ENCODE peak calls at places on chromosomes 7 and 10, in four cellular contexts. O is WTC11, V is K562, J is HepG2. K is an unnamed sample.

GRCh38 chr10:119079572-119080520 is 771 bp downstream of the EIF3A start:
- DNase-seq in V (peak; percentile 64), O (peak; percentile 53), J (peak; percentile 46), K (peak; percentile 71)

GRCh38 chr7:157586426-157586955 is 249.7 kb downstream of the DNAJB6 start:
- DNase-seq in O (no peak), V (no peak), J (no peak), K (no peak)

GRCh38 chr10:30821994-30822692 is 192.6 kb upstream of the LYZL2 start:
- DNase-seq in O (no peak), V (no peak), J (no peak), K (no peak)

GRCh38 chr7:20681258-20681882 is 65.9 kb downstream of the ABCB5 start:
- DNase-seq in J (peak; percentile 12), V (no peak), O (no peak), K (no peak)

GRCh38 chr10:10911471-10911921 is 106.2 kb upstream of the CELF2 start:
- DNase-seq in J (no peak), V (no peak), O (peak; percentile 13), K (no peak)

GRCh38 chr7:112699725-112700513 is 90.3 kb downstream of the TMEM168 start:
- DNase-seq in J (no peak), V (no peak), O (no peak), K (no peak)

GRCh38 chr10:100826983-100827818 is 81.8 kb downstream of the PAX2 start:
- DNase-seq in V (no peak), J (no peak), O (peak; percentile 59), K (no peak)

GRCh38 chr10:72329290-72330058 is 25.2 kb downstream of the DNAJB12 start:
- DNase-seq in O (no peak), V (no peak), J (no peak), K (no peak)

GRCh38 chr7:46681865-46682503 is 760.9 kb upstream of the IGFBP3 start:
- DNase-seq in O (no peak), J (no peak), V (no peak), K (no peak)

GRCh38 chr10:69904533-69904932 is 102.8 kb downstream of the COL13A1 start:
- DNase-seq in O (no peak), V (no peak), J (no peak), K (no peak)

GRCh38 chr10:22219308-22219707 is 1.5 kb upstream of the EBLN1 start:
- DNase-seq in V (no peak), J (no peak), O (no peak), K (no peak)

GRCh38 chr10:61896854-61897661 is 4.4 kb upstream of the ARID5B start:
- DNase-seq in J (peak; percentile 74), V (peak; percentile 88), O (peak; percentile 58), K (peak; percentile 71)

GRCh38 chr10:70228503-70228902 is 4.7 kb downstream of the PPA1 start:
- DNase-seq in O (no peak), J (no peak), V (no peak), K (no peak)

GRCh38 chr10:127293640-127294039 is 97.2 kb upstream of the INSYN2A start:
- DNase-seq in V (no peak), O (no peak), J (no peak), K (no peak)

GRCh38 chr7:108211382-108212201 is 81.4 kb upstream of the LAMB4 start:
- DNase-seq in V (peak; percentile 60), J (peak; percentile 42), O (peak; percentile 44), K (no peak)

GRCh38 chr7:18653381-18654155 is 158.0 kb downstream of the HDAC9 start:
- DNase-seq in O (no peak), V (no peak), J (no peak), K (no peak)

GRCh38 chr10:117112220-117112619 is 25.9 kb downstream of the VAX1 start:
- DNase-seq in J (peak; percentile 13), V (no peak), O (no peak), K (peak; percentile 38)

GRCh38 chr10:74593470-74593869 is 232.9 kb upstream of the KAT6B start:
- DNase-seq in O (no peak), V (no peak), J (no peak), K (no peak)

GRCh38 chr10:84525120-84525806 is 196.9 kb downstream of the CCSER2 start:
- DNase-seq in O (no peak), V (peak; percentile 39), J (peak; percentile 60), K (no peak)

GRCh38 chr7:22356855-22357310 is at the start of gene RAPGEF5:
- DNase-seq in O (peak; percentile 46), J (no peak), V (no peak), K (peak; percentile 66)

GRCh38 chr10:6493521-6494451 is 86.3 kb downstream of the PRKCQ start:
- DNase-seq in O (no peak), J (no peak), V (no peak), K (no peak)

GRCh38 chr10:114432704-114433103 is 28.4 kb upstream of the AFAP1L2 start:
- DNase-seq in V (no peak), O (no peak), J (no peak), K (no peak)

GRCh38 chr10:30456262-30456661 is 22.3 kb downstream of the MAP3K8 start:
- DNase-seq in J (no peak), V (no peak), O (no peak), K (no peak)

GRCh38 chr10:131847241-131847783 is 53.5 kb upstream of the PPP2R2D start:
- DNase-seq in O (no peak), V (no peak), J (no peak), K (no peak)

GRCh38 chr10:97748116-97748515 is 11.2 kb downstream of the ZFYVE27 start:
- DNase-seq in O (no peak), J (no peak), V (no peak), K (no peak)

GRCh38 chr7:155998328-155998691 is 186.0 kb upstream of the SHH start:
- DNase-seq in J (no peak), V (no peak), O (no peak), K (no peak)

GRCh38 chr7:26356929-26357792 is 65.5 kb downstream of the SNX10 start:
- DNase-seq in O (no peak), V (no peak), J (no peak), K (no peak)

GRCh38 chr7:102185796-102186195 is 100.9 kb upstream of the SH2B2 start:
- DNase-seq in O (no peak), J (no peak), V (no peak), K (no peak)
- TF ChIP-seq ELF4 in O (no peak), J (no peak), V (no peak), K (no peak)

GRCh38 chr7:41156268-41156667 is 546.6 kb downstream of the INHBA start:
- DNase-seq in J (no peak), O (no peak), V (no peak), K (no peak)
- TF ChIP-seq ELF4 in J (no peak), O (no peak), V (no peak), K (no peak)

GRCh38 chr7:42389697-42390096 is 152.7 kb upstream of the GLI3 start:
- DNase-seq in V (no peak), O (no peak), J (no peak), K (no peak)
- TF ChIP-seq ELF4 in V (no peak), O (no peak), J (no peak), K (no peak)

GRCh38 chr10:103855852-103856496 is 598 bp upstream of the SH3PXD2A start:
- DNase-seq in J (peak; percentile 52), V (no peak), O (no peak), K (no peak)

GRCh38 chr10:103855424-103855823 is at the start of gene SH3PXD2A:
- DNase-seq in V (peak; percentile 17), J (peak; percentile 19), O (peak; percentile 48), K (peak; percentile 73)

GRCh38 chr10:103853428-103854264 is 1.7 kb downstream of the SH3PXD2A start:
- DNase-seq in J (peak; percentile 90), O (no peak), V (no peak), K (no peak)

GRCh38 chr10:103854265-103854686 is 1.1 kb downstream of the SH3PXD2A start:
- DNase-seq in V (no peak), J (peak; percentile 80), O (peak; percentile 43), K (no peak)

DNA sequence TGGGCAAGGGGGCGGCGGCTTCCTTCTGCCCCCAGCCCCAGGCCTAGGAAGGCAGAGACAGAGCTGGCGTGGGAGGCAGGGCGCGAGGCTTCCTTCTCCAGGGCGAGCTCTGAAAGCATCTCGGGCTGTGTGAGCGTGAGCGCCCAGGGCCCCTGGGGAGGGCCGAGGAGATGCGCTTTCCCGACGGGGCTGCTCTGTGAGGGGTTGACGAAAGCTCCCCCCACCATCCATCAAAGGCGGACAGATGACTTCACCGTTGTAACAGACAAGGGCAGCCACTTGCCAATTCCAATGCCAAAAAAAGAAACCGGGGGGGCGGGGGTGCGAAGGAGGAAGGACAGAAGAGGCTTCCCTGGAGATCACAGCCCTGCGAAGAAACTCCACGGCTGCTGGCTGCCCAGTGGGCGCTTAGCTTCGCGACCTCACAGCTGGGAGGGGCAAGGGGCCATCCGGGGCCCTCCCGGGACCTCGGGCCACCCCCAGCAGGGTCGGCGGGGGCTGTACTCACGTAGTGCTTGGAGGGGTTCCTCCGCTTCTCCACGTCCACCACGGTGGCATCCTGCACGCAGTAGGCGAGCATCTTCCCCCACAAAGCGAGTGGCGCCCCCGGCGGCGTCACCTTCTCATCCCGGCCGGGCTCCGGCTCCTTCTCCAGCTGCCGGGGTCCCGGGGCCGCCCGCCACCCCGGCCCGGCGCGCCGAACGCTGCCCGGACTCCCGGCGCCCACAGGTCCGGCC is 521 bp downstream of the SH3PXD2A start:
- DNase-seq in O (peak; percentile 53), J (no peak), V (no peak), K (peak; percentile 53)
- TF ChIP-seq ELF4 in O (no peak), J (no peak), V (no peak), K (no peak)

GRCh38 chr7:5691536-5692090 is 89.8 kb downstream of the RNF216 start:
- DNase-seq in O (no peak), V (no peak), J (no peak), K (no peak)

GRCh38 chr7:5690931-5691461 is 90.5 kb downstream of the RNF216 start:
- DNase-seq in V (no peak), O (no peak), J (no peak), K (no peak)

GRCh38 chr7:5689716-5690115 is 91.7 kb downstream of the RNF216 start:
- DNase-seq in O (no peak), J (no peak), V (no peak), K (no peak)

GRCh38 chr7:5687936-5688673 is 93.4 kb downstream of the RNF216 start:
- DNase-seq in O (no peak), J (no peak), V (no peak), K (no peak)

GRCh38 chr7:5689118-5689517 is 92.3 kb downstream of the RNF216 start:
- DNase-seq in J (no peak), V (no peak), O (no peak), K (no peak)
- TF ChIP-seq ELF4 in J (no peak), V (no peak), O (no peak), K (no peak)

GRCh38 chr10:125192005-125192404 is 31.6 kb upstream of the CTBP2 start:
- DNase-seq in O (no peak), V (peak; percentile 16), J (no peak), K (no peak)
- TF ChIP-seq ELF4 in O (no peak), V (no peak), J (no peak), K (no peak)

GRCh38 chr7:1966631-1967200 is 266.0 kb downstream of the MAD1L1 start:
- DNase-seq in J (no peak), V (no peak), O (no peak), K (no peak)

GRCh38 chr7:1965579-1966294 is 267.0 kb downstream of the MAD1L1 start:
- DNase-seq in V (no peak), O (no peak), J (no peak), K (no peak)

GRCh38 chr7:1963575-1963974 is 269.2 kb downstream of the MAD1L1 start:
- DNase-seq in J (no peak), V (no peak), O (no peak), K (no peak)

GRCh38 chr7:1964556-1964912 is 268.2 kb downstream of the MAD1L1 start:
- DNase-seq in O (no peak), V (no peak), J (no peak), K (no peak)

GRCh38 chr7:1964913-1965578 is 267.7 kb downstream of the MAD1L1 start:
- DNase-seq in V (no peak), O (no peak), J (no peak), K (no peak)
- TF ChIP-seq ELF4 in V (no peak), O (no peak), J (no peak), K (no peak)

K was measured in HEK293T.